ENCODE peak calls at places on chromosomes 3 and 15, in seven cellular contexts. One of them, this sample, is unnamed.

GRCh38 chr3:7630925-7631324 is 770.0 kb downstream of the GRM7 start:
- DNase-seq in SK-N-SH: peak
- DNase-seq in epithelial cell of esophagus: no peak
- DNase-seq in Caco-2: no peak
- DNase-seq in ovary: peak
- DNase-seq in cardiac fibroblast: peak
- DNase-seq in fibroblast of pulmonary artery: peak
- DNase-seq in this sample: no peak

GRCh38 chr15:66673410-66674322 is 28.4 kb upstream of the SMAD6 start:
- DNase-seq in SK-N-SH: no peak
- DNase-seq in cardiac fibroblast: peak
- DNase-seq in ovary: no peak
- DNase-seq in Caco-2: peak
- DNase-seq in fibroblast of pulmonary artery: peak
- DNase-seq in epithelial cell of esophagus: peak
- DNase-seq in this sample: no peak

GRCh38 chr3:194251007-194251406 is 100.1 kb downstream of the CPN2 start:
- DNase-seq in ovary: no peak
- DNase-seq in epithelial cell of esophagus: no peak
- DNase-seq in SK-N-SH: no peak
- DNase-seq in fibroblast of pulmonary artery: no peak
- DNase-seq in cardiac fibroblast: no peak
- DNase-seq in Caco-2: no peak
- DNase-seq in this sample: no peak

GRCh38 chr15:72312605-72313447 is 7.1 kb downstream of the CELF6 start:
- DNase-seq in fibroblast of pulmonary artery: peak
- DNase-seq in cardiac fibroblast: peak
- DNase-seq in Caco-2: peak
- DNase-seq in epithelial cell of esophagus: peak
- DNase-seq in SK-N-SH: peak
- DNase-seq in ovary: no peak
- DNase-seq in this sample: peak

GRCh38 chr3:50594253-50594785 is 17.3 kb downstream of the CISH start:
- DNase-seq in ovary: no peak
- DNase-seq in cardiac fibroblast: no peak
- DNase-seq in epithelial cell of esophagus: no peak
- DNase-seq in fibroblast of pulmonary artery: no peak
- DNase-seq in Caco-2: no peak
- DNase-seq in SK-N-SH: peak
- DNase-seq in this sample: no peak

GRCh38 chr15:31366169-31366734 is 39.6 kb downstream of the KLF13 start:
- DNase-seq in epithelial cell of esophagus: no peak
- DNase-seq in SK-N-SH: peak
- DNase-seq in fibroblast of pulmonary artery: peak
- DNase-seq in cardiac fibroblast: peak
- DNase-seq in Caco-2: no peak
- DNase-seq in ovary: peak
- DNase-seq in this sample: peak

GRCh38 chr3:52298147-52299098 is 10.8 kb downstream of the GLYCTK start:
- DNase-seq in Caco-2: peak
- DNase-seq in cardiac fibroblast: no peak
- DNase-seq in fibroblast of pulmonary artery: no peak
- DNase-seq in epithelial cell of esophagus: no peak
- DNase-seq in SK-N-SH: peak
- DNase-seq in ovary: peak
- DNase-seq in this sample: no peak

GRCh38 chr3:129577356-129577755 is 29.1 kb downstream of the PLXND1 start:
- DNase-seq in cardiac fibroblast: no peak
- DNase-seq in Caco-2: no peak
- DNase-seq in SK-N-SH: peak
- DNase-seq in fibroblast of pulmonary artery: no peak
- DNase-seq in epithelial cell of esophagus: no peak
- DNase-seq in ovary: no peak
- DNase-seq in this sample: peak

GRCh38 chr15:69607101-69607500 is 154.5 kb downstream of the RPLP1 start:
- DNase-seq in Caco-2: no peak
- DNase-seq in epithelial cell of esophagus: no peak
- DNase-seq in fibroblast of pulmonary artery: peak
- DNase-seq in ovary: no peak
- DNase-seq in cardiac fibroblast: peak
- DNase-seq in SK-N-SH: no peak
- DNase-seq in this sample: peak

GRCh38 chr3:19148768-19149091 is 420 bp downstream of the KCNH8 start:
- DNase-seq in SK-N-SH: no peak
- DNase-seq in epithelial cell of esophagus: no peak
- DNase-seq in cardiac fibroblast: no peak
- DNase-seq in ovary: no peak
- DNase-seq in Caco-2: no peak
- DNase-seq in fibroblast of pulmonary artery: no peak
- DNase-seq in this sample: no peak

GRCh38 chr15:38076806-38077205 is 142.4 kb downstream of the TMCO5A start:
- DNase-seq in ovary: no peak
- DNase-seq in epithelial cell of esophagus: no peak
- DNase-seq in cardiac fibroblast: no peak
- DNase-seq in Caco-2: no peak
- DNase-seq in SK-N-SH: no peak
- DNase-seq in fibroblast of pulmonary artery: no peak
- DNase-seq in this sample: peak

GRCh38 chr3:123342631-123343080 is 106.2 kb downstream of the ADCY5 start:
- DNase-seq in fibroblast of pulmonary artery: no peak
- DNase-seq in Caco-2: no peak
- DNase-seq in epithelial cell of esophagus: no peak
- DNase-seq in cardiac fibroblast: no peak
- DNase-seq in SK-N-SH: no peak
- DNase-seq in ovary: no peak
- DNase-seq in this sample: no peak

GRCh38 chr3:66037986-66038369 is 740 bp downstream of the MAGI1 start:
- DNase-seq in fibroblast of pulmonary artery: no peak
- DNase-seq in ovary: no peak
- DNase-seq in Caco-2: peak
- DNase-seq in cardiac fibroblast: no peak
- DNase-seq in SK-N-SH: peak
- DNase-seq in epithelial cell of esophagus: no peak
- DNase-seq in this sample: no peak

GRCh38 chr3:9067352-9067975 is 104.2 kb upstream of the RAD18 start:
- DNase-seq in Caco-2: peak
- DNase-seq in fibroblast of pulmonary artery: peak
- DNase-seq in cardiac fibroblast: peak
- DNase-seq in epithelial cell of esophagus: peak
- DNase-seq in ovary: peak
- DNase-seq in SK-N-SH: peak
- DNase-seq in this sample: peak

GRCh38 chr15:56207711-56208110 is 36.0 kb downstream of the RFX7 start:
- DNase-seq in cardiac fibroblast: no peak
- DNase-seq in SK-N-SH: no peak
- DNase-seq in ovary: no peak
- DNase-seq in fibroblast of pulmonary artery: no peak
- DNase-seq in epithelial cell of esophagus: no peak
- DNase-seq in Caco-2: no peak
- DNase-seq in this sample: no peak

GRCh38 chr3:65864357-65864904 is 174.3 kb downstream of the MAGI1 start:
- DNase-seq in Caco-2: no peak
- DNase-seq in epithelial cell of esophagus: no peak
- DNase-seq in ovary: no peak
- DNase-seq in fibroblast of pulmonary artery: no peak
- DNase-seq in cardiac fibroblast: no peak
- DNase-seq in SK-N-SH: no peak
- DNase-seq in this sample: no peak

GRCh38 chr3:55329849-55330248 is 157.3 kb downstream of the WNT5A start:
- DNase-seq in ovary: no peak
- DNase-seq in fibroblast of pulmonary artery: peak
- DNase-seq in SK-N-SH: no peak
- DNase-seq in epithelial cell of esophagus: peak
- DNase-seq in cardiac fibroblast: peak
- DNase-seq in Caco-2: no peak
- DNase-seq in this sample: peak

GRCh38 chr3:188204516-188204915 is 50.6 kb downstream of the LPP start:
- DNase-seq in SK-N-SH: no peak
- DNase-seq in cardiac fibroblast: peak
- DNase-seq in fibroblast of pulmonary artery: no peak
- DNase-seq in Caco-2: no peak
- DNase-seq in epithelial cell of esophagus: no peak
- DNase-seq in ovary: no peak
- DNase-seq in this sample: no peak

GRCh38 chr15:77851696-77852095 is 219.0 kb upstream of the LINGO1 start:
- DNase-seq in ovary: no peak
- DNase-seq in cardiac fibroblast: no peak
- DNase-seq in epithelial cell of esophagus: no peak
- DNase-seq in Caco-2: no peak
- DNase-seq in fibroblast of pulmonary artery: no peak
- DNase-seq in SK-N-SH: peak
- DNase-seq in this sample: no peak

GRCh38 chr15:62579842-62580241 is 414.8 kb upstream of the C2CD4B start:
- DNase-seq in epithelial cell of esophagus: no peak
- DNase-seq in SK-N-SH: no peak
- DNase-seq in ovary: no peak
- DNase-seq in Caco-2: no peak
- DNase-seq in cardiac fibroblast: no peak
- DNase-seq in fibroblast of pulmonary artery: no peak
- DNase-seq in this sample: no peak

GRCh38 chr15:62582580-62582979 is 417.5 kb upstream of the C2CD4B start:
- DNase-seq in Caco-2: no peak
- DNase-seq in SK-N-SH: no peak
- DNase-seq in epithelial cell of esophagus: no peak
- DNase-seq in fibroblast of pulmonary artery: no peak
- DNase-seq in ovary: no peak
- DNase-seq in cardiac fibroblast: no peak
- DNase-seq in this sample: no peak

GRCh38 chr15:62588930-62589655 is 424.0 kb upstream of the C2CD4B start:
- DNase-seq in SK-N-SH: peak
- DNase-seq in ovary: no peak
- DNase-seq in cardiac fibroblast: peak
- DNase-seq in fibroblast of pulmonary artery: peak
- DNase-seq in Caco-2: no peak
- DNase-seq in epithelial cell of esophagus: no peak
- DNase-seq in this sample: peak

GRCh38 chr15:62578960-62579359 is 413.9 kb upstream of the C2CD4B start:
- DNase-seq in cardiac fibroblast: no peak
- DNase-seq in ovary: no peak
- DNase-seq in epithelial cell of esophagus: no peak
- DNase-seq in SK-N-SH: no peak
- DNase-seq in Caco-2: no peak
- DNase-seq in fibroblast of pulmonary artery: no peak
- DNase-seq in this sample: no peak

GRCh38 chr15:62584301-62585235 is 419.5 kb upstream of the C2CD4B start:
- DNase-seq in epithelial cell of esophagus: no peak
- DNase-seq in fibroblast of pulmonary artery: no peak
- DNase-seq in ovary: no peak
- DNase-seq in SK-N-SH: no peak
- DNase-seq in Caco-2: no peak
- DNase-seq in cardiac fibroblast: no peak
- DNase-seq in this sample: no peak
- H3K4me3 ChIP-seq in epithelial cell of esophagus: no peak
- H3K4me3 ChIP-seq in fibroblast of pulmonary artery: no peak
- H3K4me3 ChIP-seq in ovary: no peak
- H3K4me3 ChIP-seq in SK-N-SH: no peak
- H3K4me3 ChIP-seq in Caco-2: no peak
- H3K4me3 ChIP-seq in cardiac fibroblast: no peak
- H3K4me3 ChIP-seq in this sample: no peak

GRCh38 chr3:167151671-167152070 is 228.4 kb downstream of the ZBBX start:
- DNase-seq in epithelial cell of esophagus: no peak
- DNase-seq in SK-N-SH: no peak
- DNase-seq in fibroblast of pulmonary artery: no peak
- DNase-seq in cardiac fibroblast: no peak
- DNase-seq in Caco-2: no peak
- DNase-seq in ovary: no peak
- DNase-seq in this sample: no peak
- TF ChIP-seq CTCF in epithelial cell of esophagus: no peak
- TF ChIP-seq CTCF in SK-N-SH: no peak
- TF ChIP-seq CTCF in fibroblast of pulmonary artery: no peak
- TF ChIP-seq CTCF in cardiac fibroblast: no peak
- TF ChIP-seq CTCF in Caco-2: no peak
- TF ChIP-seq CTCF in ovary: no peak
- TF ChIP-seq CTCF in this sample: no peak

GRCh38 chr3:100588251-100588650 is 21.1 kb upstream of the ADGRG7 start:
- DNase-seq in Caco-2: no peak
- DNase-seq in epithelial cell of esophagus: no peak
- DNase-seq in cardiac fibroblast: no peak
- DNase-seq in SK-N-SH: no peak
- DNase-seq in fibroblast of pulmonary artery: no peak
- DNase-seq in ovary: no peak
- DNase-seq in this sample: no peak

GRCh38 chr3:100586832-100587231 is 22.6 kb upstream of the ADGRG7 start:
- DNase-seq in SK-N-SH: no peak
- DNase-seq in fibroblast of pulmonary artery: no peak
- DNase-seq in ovary: no peak
- DNase-seq in Caco-2: no peak
- DNase-seq in cardiac fibroblast: no peak
- DNase-seq in epithelial cell of esophagus: no peak
- DNase-seq in this sample: no peak

GRCh38 chr3:100590840-100591147 is 18.6 kb upstream of the ADGRG7 start:
- DNase-seq in cardiac fibroblast: no peak
- DNase-seq in SK-N-SH: no peak
- DNase-seq in Caco-2: no peak
- DNase-seq in fibroblast of pulmonary artery: no peak
- DNase-seq in epithelial cell of esophagus: no peak
- DNase-seq in ovary: no peak
- DNase-seq in this sample: no peak

GRCh38 chr3:100591411-100591810 is 18.0 kb upstream of the ADGRG7 start:
- DNase-seq in Caco-2: no peak
- DNase-seq in ovary: no peak
- DNase-seq in cardiac fibroblast: no peak
- DNase-seq in epithelial cell of esophagus: no peak
- DNase-seq in fibroblast of pulmonary artery: no peak
- DNase-seq in SK-N-SH: no peak
- DNase-seq in this sample: no peak

DNA sequence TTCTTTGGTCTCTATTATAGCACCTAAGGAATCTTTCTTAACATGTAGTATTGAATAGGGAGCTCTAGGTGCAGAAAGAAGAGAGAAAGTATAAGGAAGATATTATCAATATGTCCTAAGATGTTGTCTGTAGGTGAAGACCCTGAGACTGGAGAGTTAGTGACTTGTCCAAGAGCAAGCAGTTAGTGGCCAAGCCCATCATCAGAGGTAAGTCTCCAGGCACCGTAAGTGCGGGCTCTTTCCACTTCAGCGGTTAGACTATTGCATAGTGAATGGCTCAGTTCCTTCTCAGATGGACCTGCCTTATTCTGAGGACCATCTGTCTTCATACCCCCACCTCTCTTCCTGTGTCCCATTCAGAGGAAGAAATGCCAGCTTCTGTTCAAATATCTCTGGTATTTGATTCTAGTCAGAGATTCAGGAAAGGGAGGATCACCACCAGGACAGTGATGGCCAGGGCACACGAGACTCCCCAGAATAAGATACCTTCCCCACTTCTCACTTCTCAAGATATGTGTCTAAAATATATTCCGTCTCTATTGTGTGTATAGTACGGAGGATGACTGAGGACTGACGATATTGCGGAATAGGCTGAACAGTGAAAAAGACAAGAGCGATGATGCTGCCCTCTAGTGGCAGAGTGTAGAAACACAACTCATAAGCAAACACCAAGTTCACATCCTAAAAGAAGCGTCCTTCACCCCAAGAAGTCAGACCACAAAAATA is 19.1 kb upstream of the ADGRG7 start:
- DNase-seq in epithelial cell of esophagus: peak
- DNase-seq in ovary: peak
- DNase-seq in cardiac fibroblast: peak
- DNase-seq in fibroblast of pulmonary artery: peak
- DNase-seq in Caco-2: peak
- DNase-seq in SK-N-SH: peak
- DNase-seq in this sample: peak
- H3K4me3 ChIP-seq in epithelial cell of esophagus: no peak
- H3K4me3 ChIP-seq in ovary: no peak
- H3K4me3 ChIP-seq in cardiac fibroblast: no peak
- H3K4me3 ChIP-seq in fibroblast of pulmonary artery: no peak
- H3K4me3 ChIP-seq in Caco-2: no peak
- H3K4me3 ChIP-seq in SK-N-SH: peak
- H3K4me3 ChIP-seq in this sample: peak

GRCh38 chr3:133821767-133822638 is 16.4 kb downstream of the SRPRB start:
- DNase-seq in ovary: no peak
- DNase-seq in epithelial cell of esophagus: peak
- DNase-seq in cardiac fibroblast: peak
- DNase-seq in fibroblast of pulmonary artery: peak
- DNase-seq in Caco-2: peak
- DNase-seq in SK-N-SH: no peak
- DNase-seq in this sample: peak
- TF ChIP-seq CTCF in ovary: no peak
- TF ChIP-seq CTCF in epithelial cell of esophagus: peak
- TF ChIP-seq CTCF in cardiac fibroblast: no peak
- TF ChIP-seq CTCF in fibroblast of pulmonary artery: no peak
- TF ChIP-seq CTCF in Caco-2: no peak
- TF ChIP-seq CTCF in SK-N-SH: no peak
- TF ChIP-seq CTCF in this sample: no peak

This sample was measured in AG10803.